ENCODE peak calls at places on chromosomes 3 and 15, in ten cellular contexts. M is HCT116, R is tibial artery, S is cardiac fibroblast, N is tibial nerve, A is MM.1S, W is psoas muscle, H is heart left ventricle, Y is dorsolateral prefrontal cortex, Z is body of pancreas. U is an unnamed sample.

GRCh38 chr3:48503406-48504050 is 446 bp downstream of the SHISA5 start:
- DNase-seq in M (no peak), R (peak; percentile 82), S (peak; percentile 59), N (peak; percentile 50), A (no peak), W (peak; percentile 72), H (peak; percentile 33), Y (no peak), Z (peak; percentile 25), U (no peak)

GRCh38 chr3:177523072-177523675 is 325.9 kb upstream of the TBL1XR1 start:
- DNase-seq in M (no peak), R (no peak), S (no peak), N (no peak), A (no peak), W (no peak), H (no peak), Y (no peak), Z (no peak), U (no peak)

GRCh38 chr3:3127432-3128010 is 781 bp downstream of the TRNT1 start:
- DNase-seq in M (no peak), R (no peak), S (no peak), N (peak; percentile 28), A (no peak), W (no peak), H (no peak), Y (no peak), Z (no peak), U (no peak)

GRCh38 chr3:185176756-185177359 is 24.0 kb upstream of the C3orf70 start:
- DNase-seq in M (peak; percentile 8), R (no peak), S (peak; percentile 60), N (peak; percentile 25), A (peak; percentile 74), W (no peak), H (no peak), Y (peak; percentile 36), Z (peak; percentile 33), U (no peak)

GRCh38 chr3:157961665-157962064 is 144.6 kb downstream of the SHOX2 start:
- DNase-seq in M (no peak), R (no peak), S (no peak), N (no peak), A (peak; percentile 85), W (no peak), H (no peak), Y (no peak), Z (no peak), U (no peak)

GRCh38 chr3:16143870-16144568 is 30.5 kb upstream of the GALNT15 start:
- DNase-seq in M (no peak), R (no peak), S (no peak), N (no peak), A (no peak), W (no peak), H (no peak), Y (no peak), Z (no peak), U (no peak)

GRCh38 chr3:37952564-37952963 is 38.0 kb upstream of the VILL start:
- DNase-seq in M (no peak), R (no peak), S (no peak), N (no peak), A (no peak), W (no peak), H (no peak), Y (no peak), Z (no peak), U (no peak)

GRCh38 chr3:50365080-50365841 is 5.9 kb upstream of the TMEM115 start:
- DNase-seq in M (peak; percentile 70), R (peak; percentile 71), S (peak; percentile 73), N (peak; percentile 75), A (peak; percentile 94), W (peak; percentile 90), H (peak; percentile 85), Y (peak; percentile 36), Z (peak; percentile 95), U (no peak)

GRCh38 chr3:132730891-132731580 is 8.8 kb upstream of the NPHP3 start:
- DNase-seq in M (no peak), R (no peak), S (peak; percentile 69), N (no peak), A (peak; percentile 66), W (no peak), H (no peak), Y (no peak), Z (no peak), U (peak; percentile 16)

GRCh38 chr3:57998366-57999283 is 9.6 kb upstream of the FLNB start:
- DNase-seq in M (no peak), R (no peak), S (peak; percentile 50), N (no peak), A (peak; percentile 69), W (no peak), H (no peak), Y (no peak), Z (peak; percentile 41), U (no peak)
- H3K4me3 ChIP-seq in M (no peak overlapping the region), R (no peak overlapping the region), S (no peak overlapping the region), N (no peak overlapping the region), A (peak overlapping the region; percentile 52), W (no peak overlapping the region), H (no peak overlapping the region), Y (peak overlapping the region; percentile 18), Z (no peak overlapping the region), U (no peak overlapping the region)

GRCh38 chr3:155553800-155554199 is 191.1 kb downstream of the PLCH1 start:
- DNase-seq in M (no peak), R (no peak), S (no peak), N (no peak), A (no peak), W (no peak), H (no peak), Y (no peak), Z (no peak), U (no peak)
- TF ChIP-seq CTCF in M (no peak), R (no peak), S (no peak), N (no peak), A (no peak), W (no peak), H (no peak), Y (no peak), Z (no peak), U (no peak)

GRCh38 chr15:100310511-100310910 is 31.3 kb downstream of the ADAMTS17 start:
- DNase-seq in M (no peak), R (no peak), S (no peak), N (no peak), A (no peak), W (no peak), H (no peak), Y (no peak), Z (no peak), U (no peak)

GRCh38 chr15:100311829-100312228 is 29.9 kb downstream of the ADAMTS17 start:
- DNase-seq in M (no peak), R (no peak), S (no peak), N (no peak), A (no peak), W (no peak), H (no peak), Y (no peak), Z (no peak), U (no peak)

GRCh38 chr15:100309109-100309983 is 32.4 kb downstream of the ADAMTS17 start:
- DNase-seq in M (no peak), R (no peak), S (no peak), N (no peak), A (no peak), W (no peak), H (no peak), Y (no peak), Z (no peak), U (no peak)

GRCh38 chr15:100309984-100310291 is 31.8 kb downstream of the ADAMTS17 start:
- DNase-seq in M (no peak), R (no peak), S (no peak), N (no peak), A (no peak), W (no peak), H (no peak), Y (no peak), Z (no peak), U (no peak)

DNA sequence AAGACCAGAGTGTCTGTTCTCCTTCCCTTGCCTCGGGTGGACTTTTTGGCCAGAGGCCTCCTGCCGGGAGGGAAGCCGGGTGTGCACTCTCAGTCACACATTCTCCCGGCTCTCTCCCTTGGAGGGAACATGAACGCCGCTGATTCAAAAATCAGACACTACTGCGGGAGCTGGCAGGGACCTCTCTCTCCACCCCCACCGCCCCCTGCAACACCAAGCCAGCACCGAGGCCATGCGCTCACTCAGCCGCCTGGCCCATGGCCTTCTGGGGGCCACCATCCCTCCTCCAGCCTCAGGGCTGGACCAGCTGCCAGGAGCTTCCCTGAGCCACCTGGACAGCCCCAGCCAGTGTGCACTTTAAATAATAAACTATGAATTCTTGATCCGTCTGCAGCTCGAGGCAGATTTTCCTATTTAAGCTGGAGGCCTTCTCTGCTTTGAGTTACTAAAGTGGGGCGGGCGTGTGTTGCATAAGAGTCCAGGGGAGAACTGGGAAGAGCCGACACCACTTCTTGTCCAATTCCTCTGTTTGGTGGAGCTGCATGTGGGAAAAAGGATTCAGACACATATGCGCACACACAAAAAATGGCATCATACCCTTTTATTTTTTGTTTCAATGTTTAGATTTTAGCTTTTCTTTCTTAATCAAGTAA is 30.6 kb downstream of the ADAMTS17 start:
- DNase-seq in M (no peak), R (peak; percentile 55), S (no peak), N (peak; percentile 24), A (no peak), W (no peak), H (peak; percentile 50), Y (no peak), Z (no peak), U (no peak)
- H3K4me3 ChIP-seq in M (no peak overlapping the region), R (no peak overlapping the region), S (no peak overlapping the region), N (no peak overlapping the region), A (no peak overlapping the region), W (no peak overlapping the region), H (no peak overlapping the region), Y (no peak overlapping the region), Z (no peak overlapping the region), U (no peak overlapping the region)

GRCh38 chr3:52930748-52931147 is 33.4 kb upstream of the STIMATE start:
- DNase-seq in M (no peak), R (no peak), S (no peak), N (no peak), A (no peak), W (no peak), H (no peak), Y (no peak), Z (no peak), U (no peak)

GRCh38 chr3:52931328-52931727 is 34.0 kb upstream of the STIMATE start:
- DNase-seq in M (no peak), R (no peak), S (no peak), N (no peak), A (no peak), W (no peak), H (no peak), Y (no peak), Z (no peak), U (no peak)

GRCh38 chr3:52926556-52926955 is 29.2 kb upstream of the STIMATE start:
- DNase-seq in M (no peak), R (no peak), S (no peak), N (no peak), A (no peak), W (no peak), H (no peak), Y (no peak), Z (no peak), U (no peak)

GRCh38 chr3:52934626-52935530 is 37.5 kb upstream of the STIMATE start:
- DNase-seq in M (peak; percentile 23), R (peak; percentile 58), S (peak; percentile 65), N (peak; percentile 51), A (peak; percentile 57), W (no peak), H (peak; percentile 32), Y (peak; percentile 68), Z (peak; percentile 40), U (peak; percentile 34)

DNA sequence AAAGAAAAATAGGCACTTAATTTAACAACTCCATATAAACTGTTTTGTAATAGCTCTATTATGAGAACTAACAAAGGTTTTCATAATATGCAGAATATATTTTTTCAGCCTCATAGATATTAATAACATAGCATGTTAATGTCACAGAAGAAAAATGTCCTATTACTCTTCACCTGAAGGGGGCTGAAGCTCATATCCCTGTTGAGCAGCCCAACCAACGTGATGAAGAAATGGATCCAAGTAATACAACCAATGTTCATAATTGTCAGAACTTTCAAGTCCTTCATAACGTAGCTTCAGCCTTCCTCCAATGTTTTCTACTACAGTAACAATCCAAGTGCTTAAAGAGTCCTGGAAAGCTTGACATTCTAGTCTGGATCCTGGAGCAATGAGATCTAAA is 34.5 kb upstream of the STIMATE start:
- DNase-seq in M (no peak), R (no peak), S (no peak), N (no peak), A (no peak), W (no peak), H (no peak), Y (no peak), Z (no peak), U (no peak)
- TF ChIP-seq CTCF in M (peak; percentile 32), R (no peak), S (peak; percentile 18), N (no peak), A (peak; percentile 5), W (no peak), H (no peak), Y (no peak), Z (no peak), U (no peak)

U was measured in AG09309.